ENCODE peak calls at places on chromosomes 1 and 21, in seven cellular contexts. One of them, this sample, is unnamed.

GRCh38 chr21:45154511-45155508 is 80.4 kb downstream of the ADARB1 start:
- DNase-seq in neuronal stem cell: no peak
- DNase-seq in mesenchymal stem cell: peak
- DNase-seq in trophoblast cell: no peak
- DNase-seq in mesendoderm: peak
- DNase-seq in IMR-90: peak
- DNase-seq in H1: peak
- DNase-seq in this sample: peak

GRCh38 chr1:53080041-53080440 is 18.0 kb downstream of the PODN start:
- DNase-seq in H1: no peak
- DNase-seq in mesenchymal stem cell: no peak
- DNase-seq in IMR-90: no peak
- DNase-seq in mesendoderm: no peak
- DNase-seq in trophoblast cell: no peak
- DNase-seq in neuronal stem cell: no peak
- DNase-seq in this sample: no peak

GRCh38 chr21:28822882-28823335 is 169.8 kb downstream of the LTN1 start:
- DNase-seq in IMR-90: peak
- DNase-seq in mesenchymal stem cell: no peak
- DNase-seq in trophoblast cell: no peak
- DNase-seq in H1: no peak
- DNase-seq in mesendoderm: peak
- DNase-seq in neuronal stem cell: no peak
- DNase-seq in this sample: no peak

GRCh38 chr1:101241485-101242225 is 4.8 kb downstream of the S1PR1 start:
- DNase-seq in trophoblast cell: no peak
- DNase-seq in H1: no peak
- DNase-seq in neuronal stem cell: no peak
- DNase-seq in mesenchymal stem cell: no peak
- DNase-seq in IMR-90: no peak
- DNase-seq in mesendoderm: no peak
- DNase-seq in this sample: no peak

GRCh38 chr1:18948913-18949688 is 7.4 kb downstream of the IFFO2 start:
- DNase-seq in IMR-90: peak
- DNase-seq in trophoblast cell: peak
- DNase-seq in mesenchymal stem cell: peak
- DNase-seq in mesendoderm: no peak
- DNase-seq in H1: no peak
- DNase-seq in neuronal stem cell: no peak
- DNase-seq in this sample: no peak

GRCh38 chr1:118987431-118988185 is 535 bp downstream of the TBX15 start:
- DNase-seq in H1: peak
- DNase-seq in trophoblast cell: no peak
- DNase-seq in mesendoderm: peak
- DNase-seq in mesenchymal stem cell: peak
- DNase-seq in IMR-90: no peak
- DNase-seq in neuronal stem cell: no peak
- DNase-seq in this sample: peak

GRCh38 chr21:15766952-15767603 is 37.3 kb downstream of the USP25 start:
- DNase-seq in mesenchymal stem cell: no peak
- DNase-seq in IMR-90: no peak
- DNase-seq in mesendoderm: no peak
- DNase-seq in trophoblast cell: no peak
- DNase-seq in H1: no peak
- DNase-seq in neuronal stem cell: no peak
- DNase-seq in this sample: no peak

GRCh38 chr1:226611301-226611700 is 62.7 kb downstream of the STUM start:
- DNase-seq in neuronal stem cell: no peak
- DNase-seq in H1: no peak
- DNase-seq in trophoblast cell: no peak
- DNase-seq in IMR-90: no peak
- DNase-seq in mesenchymal stem cell: no peak
- DNase-seq in mesendoderm: peak
- DNase-seq in this sample: peak

GRCh38 chr1:107840746-107841145 is 124.2 kb downstream of the VAV3 start:
- DNase-seq in mesendoderm: no peak
- DNase-seq in trophoblast cell: no peak
- DNase-seq in H1: no peak
- DNase-seq in neuronal stem cell: no peak
- DNase-seq in IMR-90: no peak
- DNase-seq in mesenchymal stem cell: no peak
- DNase-seq in this sample: no peak

GRCh38 chr1:174080819-174081218 is 58.7 kb upstream of the RC3H1 start:
- DNase-seq in IMR-90: no peak
- DNase-seq in H1: no peak
- DNase-seq in trophoblast cell: peak
- DNase-seq in mesenchymal stem cell: no peak
- DNase-seq in mesendoderm: peak
- DNase-seq in neuronal stem cell: no peak
- DNase-seq in this sample: peak

GRCh38 chr1:84704872-84705426 is 14.7 kb upstream of the SSX2IP start:
- DNase-seq in H1: no peak
- DNase-seq in IMR-90: no peak
- DNase-seq in trophoblast cell: no peak
- DNase-seq in mesendoderm: peak
- DNase-seq in mesenchymal stem cell: no peak
- DNase-seq in neuronal stem cell: no peak
- DNase-seq in this sample: no peak

GRCh38 chr21:45545236-45545570 is 3.0 kb upstream of the SLC19A1 start:
- DNase-seq in trophoblast cell: no peak
- DNase-seq in IMR-90: no peak
- DNase-seq in neuronal stem cell: no peak
- DNase-seq in H1: no peak
- DNase-seq in mesendoderm: no peak
- DNase-seq in mesenchymal stem cell: no peak
- DNase-seq in this sample: no peak

GRCh38 chr1:162912061-162912667 is 51.2 kb upstream of the CCDC190 start:
- DNase-seq in mesendoderm: no peak
- DNase-seq in mesenchymal stem cell: peak
- DNase-seq in IMR-90: no peak
- DNase-seq in neuronal stem cell: no peak
- DNase-seq in trophoblast cell: no peak
- DNase-seq in H1: no peak
- DNase-seq in this sample: no peak

GRCh38 chr1:55155522-55155921 is 59.6 kb downstream of the USP24 start:
- DNase-seq in trophoblast cell: no peak
- DNase-seq in mesenchymal stem cell: no peak
- DNase-seq in mesendoderm: peak
- DNase-seq in neuronal stem cell: no peak
- DNase-seq in H1: no peak
- DNase-seq in IMR-90: no peak
- DNase-seq in this sample: peak

GRCh38 chr1:72283204-72284083 is 1.1 kb upstream of the NEGR1 start:
- DNase-seq in mesendoderm: peak
- DNase-seq in neuronal stem cell: peak
- DNase-seq in IMR-90: peak
- DNase-seq in trophoblast cell: peak
- DNase-seq in mesenchymal stem cell: peak
- DNase-seq in H1: peak
- DNase-seq in this sample: peak

DNA sequence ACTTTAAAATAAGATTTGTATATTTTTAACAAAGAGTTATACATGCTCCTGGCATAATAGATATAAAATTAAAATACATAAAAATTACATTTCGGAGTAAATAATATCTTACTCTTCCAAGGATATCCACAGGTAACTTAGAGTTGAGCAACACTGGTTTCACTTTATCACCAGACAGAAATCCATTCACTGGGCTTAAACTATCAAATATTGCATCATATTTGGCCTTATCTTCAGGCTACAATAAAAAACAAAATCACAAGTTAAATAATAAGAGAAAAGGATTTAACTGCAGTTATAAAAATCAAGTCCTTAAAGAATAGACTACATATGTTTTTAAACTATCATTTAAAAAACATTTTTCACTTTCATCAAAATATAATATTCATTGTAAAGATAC is 55.5 kb downstream of the EPS15 start:
- DNase-seq in mesendoderm: no peak
- DNase-seq in neuronal stem cell: no peak
- DNase-seq in trophoblast cell: no peak
- DNase-seq in mesenchymal stem cell: no peak
- DNase-seq in H1: no peak
- DNase-seq in IMR-90: no peak
- DNase-seq in this sample: no peak
- H3K27ac ChIP-seq in mesendoderm: no peak
- H3K27ac ChIP-seq in neuronal stem cell: no peak
- H3K27ac ChIP-seq in trophoblast cell: no peak
- H3K27ac ChIP-seq in mesenchymal stem cell: no peak
- H3K27ac ChIP-seq in H1: no peak
- H3K27ac ChIP-seq in IMR-90: no peak
- H3K27ac ChIP-seq in this sample: no peak

GRCh38 chr21:26127073-26127814 is 43.3 kb downstream of the APP start:
- DNase-seq in IMR-90: no peak
- DNase-seq in H1: no peak
- DNase-seq in mesenchymal stem cell: no peak
- DNase-seq in mesendoderm: no peak
- DNase-seq in neuronal stem cell: no peak
- DNase-seq in trophoblast cell: no peak
- DNase-seq in this sample: no peak
- H3K4me2 ChIP-seq in IMR-90: no peak
- H3K4me2 ChIP-seq in H1: no peak
- H3K4me2 ChIP-seq in mesenchymal stem cell: no peak
- H3K4me2 ChIP-seq in mesendoderm: no peak
- H3K4me2 ChIP-seq in neuronal stem cell: no peak
- H3K4me2 ChIP-seq in trophoblast cell: no peak
- H3K4me2 ChIP-seq in this sample: no peak

DNA sequence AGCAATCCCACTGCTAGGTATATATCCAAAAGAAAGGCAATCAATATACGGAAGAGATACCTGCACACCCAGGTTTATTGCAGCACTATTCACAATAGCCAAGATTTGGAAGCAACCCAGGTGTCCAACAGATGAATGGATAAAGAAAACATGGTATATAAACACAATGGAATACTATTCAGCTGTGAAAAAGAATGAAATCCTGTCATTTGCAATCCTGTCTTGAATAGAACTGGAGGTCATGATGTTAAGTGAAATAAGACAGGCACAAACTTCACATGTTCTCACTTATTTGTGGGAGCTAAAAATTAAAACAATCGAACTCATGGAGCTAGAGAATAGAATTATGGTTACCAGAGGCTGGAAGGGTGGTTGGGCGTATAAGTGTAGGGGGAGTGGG is 101.0 kb downstream of the OSBPL9 start:
- DNase-seq in mesendoderm: no peak
- DNase-seq in H1: no peak
- DNase-seq in trophoblast cell: no peak
- DNase-seq in mesenchymal stem cell: no peak
- DNase-seq in neuronal stem cell: no peak
- DNase-seq in IMR-90: no peak
- DNase-seq in this sample: no peak
- H3K4ac ChIP-seq in mesendoderm: no peak
- H3K4ac ChIP-seq in H1: no peak
- H3K4ac ChIP-seq in trophoblast cell: no peak
- H3K4ac ChIP-seq in mesenchymal stem cell: no peak
- H3K4ac ChIP-seq in neuronal stem cell: no peak
- H3K4ac ChIP-seq in IMR-90: no peak
- H3K4ac ChIP-seq in this sample: no peak

DNA sequence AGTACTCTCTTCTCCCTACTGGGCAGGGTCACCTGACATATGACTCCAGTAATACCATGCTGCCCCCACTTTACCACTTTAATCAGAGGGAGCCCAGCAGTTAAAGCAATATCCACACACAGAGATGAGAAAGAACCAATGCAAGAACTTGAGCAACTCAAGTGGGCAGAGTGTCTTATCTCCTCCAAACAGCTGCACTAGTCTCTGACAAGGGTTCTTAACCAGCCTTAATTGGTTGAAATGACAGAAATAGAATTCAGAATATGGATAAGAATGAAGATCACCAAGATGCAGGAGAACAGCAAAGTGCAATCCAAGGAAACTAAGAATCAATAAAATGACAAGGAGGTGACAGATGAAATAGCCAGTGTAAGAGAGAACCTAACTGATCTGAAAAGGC is 91.0 kb downstream of the KCNT2 start:
- DNase-seq in mesendoderm: no peak
- DNase-seq in neuronal stem cell: no peak
- DNase-seq in IMR-90: no peak
- DNase-seq in trophoblast cell: no peak
- DNase-seq in mesenchymal stem cell: no peak
- DNase-seq in H1: no peak
- DNase-seq in this sample: no peak
- H3K27ac ChIP-seq in mesendoderm: no peak
- H3K27ac ChIP-seq in neuronal stem cell: no peak
- H3K27ac ChIP-seq in IMR-90: no peak
- H3K27ac ChIP-seq in trophoblast cell: no peak
- H3K27ac ChIP-seq in mesenchymal stem cell: no peak
- H3K27ac ChIP-seq in H1: no peak
- H3K27ac ChIP-seq in this sample: no peak